ENCODE peak calls at places on chromosomes 6 and 20, in four cellular contexts. One of them, this sample, is unnamed.

GRCh38 chr6:24574809-24575208 is 71.2 kb downstream of the KIAA0319 start:
- DNase-seq in transverse colon: no peak
- DNase-seq in HFF-Myc: no peak
- DNase-seq in CD8-positive, alpha-beta T cell: no peak
- DNase-seq in this sample: no peak

GRCh38 chr20:54208492-54209044 is 681 bp downstream of the PFDN4 start:
- DNase-seq in transverse colon: no peak
- DNase-seq in HFF-Myc: no peak
- DNase-seq in CD8-positive, alpha-beta T cell: no peak
- DNase-seq in this sample: no peak

GRCh38 chr20:47272893-47273590 is 83.5 kb downstream of the ZMYND8 start:
- DNase-seq in transverse colon: peak
- DNase-seq in HFF-Myc: no peak
- DNase-seq in CD8-positive, alpha-beta T cell: peak
- DNase-seq in this sample: no peak

GRCh38 chr6:144434308-144434990 is 149.3 kb downstream of the UTRN start:
- DNase-seq in transverse colon: no peak
- DNase-seq in HFF-Myc: no peak
- DNase-seq in CD8-positive, alpha-beta T cell: no peak
- DNase-seq in this sample: no peak

GRCh38 chr6:139926711-139927110 is 552.3 kb upstream of the CITED2 start:
- DNase-seq in transverse colon: no peak
- DNase-seq in HFF-Myc: no peak
- DNase-seq in CD8-positive, alpha-beta T cell: no peak
- DNase-seq in this sample: no peak

GRCh38 chr6:108732101-108732870 is 115.9 kb upstream of the ARMC2 start:
- DNase-seq in transverse colon: peak
- DNase-seq in HFF-Myc: no peak
- DNase-seq in CD8-positive, alpha-beta T cell: no peak
- DNase-seq in this sample: no peak

GRCh38 chr20:53865905-53866786 is 204.2 kb downstream of the BCAS1 start:
- DNase-seq in transverse colon: peak
- DNase-seq in HFF-Myc: no peak
- DNase-seq in CD8-positive, alpha-beta T cell: no peak
- DNase-seq in this sample: peak

GRCh38 chr20:41177636-41178035 is 40.3 kb downstream of the PLCG1 start:
- DNase-seq in transverse colon: peak
- DNase-seq in HFF-Myc: peak
- DNase-seq in CD8-positive, alpha-beta T cell: no peak
- DNase-seq in this sample: no peak

GRCh38 chr6:99618649-99619408 is 12.2 kb downstream of the PRDM13 start:
- DNase-seq in transverse colon: no peak
- DNase-seq in HFF-Myc: no peak
- DNase-seq in CD8-positive, alpha-beta T cell: no peak
- DNase-seq in this sample: no peak

GRCh38 chr6:112906737-112907136 is 559.6 kb downstream of the RFPL4B start:
- DNase-seq in transverse colon: no peak
- DNase-seq in HFF-Myc: peak
- DNase-seq in CD8-positive, alpha-beta T cell: no peak
- DNase-seq in this sample: no peak

GRCh38 chr6:100622907-100623692 is 158.4 kb upstream of the SIM1 start:
- DNase-seq in transverse colon: no peak
- DNase-seq in HFF-Myc: no peak
- DNase-seq in CD8-positive, alpha-beta T cell: no peak
- DNase-seq in this sample: no peak

GRCh38 chr6:134821397-134821796 is 128.5 kb downstream of the ALDH8A1 start:
- DNase-seq in transverse colon: no peak
- DNase-seq in HFF-Myc: no peak
- DNase-seq in CD8-positive, alpha-beta T cell: no peak
- DNase-seq in this sample: no peak

GRCh38 chr20:57654998-57655811 is 35.0 kb upstream of the ZBP1 start:
- DNase-seq in transverse colon: no peak
- DNase-seq in HFF-Myc: no peak
- DNase-seq in CD8-positive, alpha-beta T cell: no peak
- DNase-seq in this sample: no peak

GRCh38 chr6:127022297-127022696 is 96.2 kb upstream of the RSPO3 start:
- DNase-seq in transverse colon: peak
- DNase-seq in HFF-Myc: peak
- DNase-seq in CD8-positive, alpha-beta T cell: no peak
- DNase-seq in this sample: peak

GRCh38 chr6:170147832-170148708 is 142.8 kb downstream of the DLL1 start:
- DNase-seq in transverse colon: peak
- DNase-seq in HFF-Myc: no peak
- DNase-seq in CD8-positive, alpha-beta T cell: peak
- DNase-seq in this sample: no peak

GRCh38 chr20:59017493-59018231 is 1.6 kb upstream of the TUBB1 start:
- DNase-seq in transverse colon: no peak
- DNase-seq in HFF-Myc: no peak
- DNase-seq in CD8-positive, alpha-beta T cell: no peak
- DNase-seq in this sample: no peak

GRCh38 chr6:45430590-45431202 is 53.0 kb upstream of the SUPT3H start:
- DNase-seq in transverse colon: no peak
- DNase-seq in HFF-Myc: no peak
- DNase-seq in CD8-positive, alpha-beta T cell: no peak
- DNase-seq in this sample: no peak

GRCh38 chr20:62474585-62475026 is 1.2 kb downstream of the GATA5 start:
- DNase-seq in transverse colon: no peak
- DNase-seq in HFF-Myc: no peak
- DNase-seq in CD8-positive, alpha-beta T cell: no peak
- DNase-seq in this sample: no peak

GRCh38 chr20:45012682-45013302 is 46.5 kb downstream of the STK4 start:
- DNase-seq in transverse colon: no peak
- DNase-seq in HFF-Myc: no peak
- DNase-seq in CD8-positive, alpha-beta T cell: no peak
- DNase-seq in this sample: no peak

GRCh38 chr20:46151936-46152335 is 33.8 kb downstream of the CD40 start:
- DNase-seq in transverse colon: no peak
- DNase-seq in HFF-Myc: no peak
- DNase-seq in CD8-positive, alpha-beta T cell: no peak
- DNase-seq in this sample: no peak

GRCh38 chr20:25750765-25751696 is 54.4 kb upstream of the ZNF337 start:
- DNase-seq in transverse colon: peak
- DNase-seq in HFF-Myc: peak
- DNase-seq in CD8-positive, alpha-beta T cell: peak
- DNase-seq in this sample: no peak

GRCh38 chr6:154578004-154578559 is 67.6 kb upstream of the CNKSR3 start:
- DNase-seq in transverse colon: no peak
- DNase-seq in HFF-Myc: no peak
- DNase-seq in CD8-positive, alpha-beta T cell: no peak
- DNase-seq in this sample: no peak

GRCh38 chr6:121780325-121781313 is 345.2 kb downstream of the GJA1 start:
- DNase-seq in transverse colon: no peak
- DNase-seq in HFF-Myc: peak
- DNase-seq in CD8-positive, alpha-beta T cell: no peak
- DNase-seq in this sample: no peak

GRCh38 chr20:61803903-61804804 is 261.5 kb downstream of the TAF4 start:
- DNase-seq in transverse colon: no peak
- DNase-seq in HFF-Myc: no peak
- DNase-seq in CD8-positive, alpha-beta T cell: no peak
- DNase-seq in this sample: no peak

DNA sequence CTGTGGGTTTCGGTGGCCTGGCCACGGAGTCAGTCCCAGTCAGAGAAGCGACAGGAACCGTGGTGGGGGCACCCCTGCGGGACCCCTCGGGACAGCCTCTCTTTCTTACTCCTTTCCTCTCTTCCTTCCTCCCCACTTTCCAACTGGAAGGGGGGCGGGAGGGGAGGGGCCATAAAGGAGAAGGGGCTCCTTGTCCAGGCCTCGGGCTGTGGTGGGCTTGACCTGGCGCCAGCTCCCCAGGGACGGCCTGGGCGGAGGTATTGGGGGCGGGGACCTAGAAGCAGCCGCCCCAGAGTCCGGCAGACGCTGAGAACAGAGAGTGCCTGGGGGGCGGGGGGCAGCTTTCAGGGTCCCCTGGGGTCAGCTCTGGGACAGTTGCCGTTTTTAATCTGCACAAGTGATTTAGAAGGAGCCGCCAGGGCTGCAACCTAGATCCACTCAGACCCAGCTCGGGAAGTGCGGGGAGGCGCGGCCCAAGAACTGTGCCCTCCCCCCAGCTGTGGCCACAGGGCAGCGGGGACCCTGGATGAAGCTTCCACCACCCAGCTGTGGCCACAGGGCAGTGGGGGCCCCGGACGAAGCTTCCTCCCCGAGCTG is 6.4 kb upstream of the ABHD16B start:
- DNase-seq in transverse colon: no peak
- DNase-seq in HFF-Myc: no peak
- DNase-seq in CD8-positive, alpha-beta T cell: no peak
- DNase-seq in this sample: no peak
- H3K4me3 ChIP-seq in transverse colon: peak
- H3K4me3 ChIP-seq in HFF-Myc: no peak
- H3K4me3 ChIP-seq in CD8-positive, alpha-beta T cell: no peak
- H3K4me3 ChIP-seq in this sample: no peak

DNA sequence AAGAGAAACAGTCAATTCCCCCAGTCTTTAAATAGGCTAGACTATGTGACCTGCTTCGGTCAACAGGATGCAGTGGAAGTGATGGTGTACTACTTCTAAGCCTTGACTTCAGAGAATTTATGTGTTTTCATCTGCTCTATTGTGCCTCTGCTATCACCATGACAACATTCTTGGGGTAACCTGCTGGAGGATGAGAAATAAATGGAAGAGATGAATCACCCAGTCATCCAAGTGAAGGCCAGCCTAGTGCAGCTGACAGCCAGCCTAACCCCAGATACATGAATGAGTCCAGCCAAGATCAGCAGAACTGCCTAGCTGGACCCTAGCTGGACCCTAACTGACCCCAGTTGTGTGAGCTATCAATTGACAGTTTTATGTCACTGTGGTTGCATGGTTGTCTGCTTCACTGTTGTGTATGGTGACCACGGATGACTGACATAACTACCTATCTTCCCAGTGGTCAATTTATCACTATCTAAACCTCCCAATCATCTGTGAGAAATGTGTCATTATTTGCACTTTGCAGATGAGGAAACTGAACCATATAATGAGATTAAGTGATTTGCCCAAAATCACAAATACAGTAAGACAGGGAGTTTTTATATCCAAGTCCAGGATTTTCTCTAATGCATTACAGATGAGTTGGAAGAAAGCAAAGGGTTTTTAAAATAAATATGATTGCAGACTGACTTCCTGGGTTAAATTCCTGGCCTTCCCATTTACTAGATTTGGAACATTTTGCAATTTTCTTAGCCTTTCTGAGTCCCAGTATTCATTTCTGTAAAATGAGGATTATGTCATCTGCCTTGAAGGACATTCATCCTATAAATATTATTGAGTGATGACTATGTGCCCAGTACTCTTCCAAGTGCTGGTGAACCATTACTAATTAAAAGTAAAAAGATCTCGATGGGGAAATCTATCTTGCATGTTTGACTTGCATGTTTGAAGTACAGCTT is 136.4 kb upstream of the PLCB4 start:
- DNase-seq in transverse colon: no peak
- DNase-seq in HFF-Myc: peak
- DNase-seq in CD8-positive, alpha-beta T cell: no peak
- DNase-seq in this sample: no peak
- TF ChIP-seq CTCF in transverse colon: no peak
- TF ChIP-seq CTCF in HFF-Myc: no peak
- TF ChIP-seq CTCF in CD8-positive, alpha-beta T cell: no peak
- TF ChIP-seq CTCF in this sample: no peak

GRCh38 chr20:19970256-19970765 is 46.9 kb upstream of the NAA20 start:
- DNase-seq in transverse colon: no peak
- DNase-seq in HFF-Myc: no peak
- DNase-seq in CD8-positive, alpha-beta T cell: no peak
- DNase-seq in this sample: no peak
- H3K4me3 ChIP-seq in transverse colon: no peak
- H3K4me3 ChIP-seq in HFF-Myc: no peak
- H3K4me3 ChIP-seq in CD8-positive, alpha-beta T cell: no peak
- H3K4me3 ChIP-seq in this sample: no peak

GRCh38 chr20:38883081-38883980 is 42.9 kb upstream of the FAM83D start:
- DNase-seq in transverse colon: no peak
- DNase-seq in HFF-Myc: peak
- DNase-seq in CD8-positive, alpha-beta T cell: peak
- DNase-seq in this sample: no peak

GRCh38 chr20:38882600-38882999 is 43.6 kb upstream of the FAM83D start:
- DNase-seq in transverse colon: no peak
- DNase-seq in HFF-Myc: no peak
- DNase-seq in CD8-positive, alpha-beta T cell: no peak
- DNase-seq in this sample: no peak

GRCh38 chr20:38878798-38879197 is 47.4 kb upstream of the FAM83D start:
- DNase-seq in transverse colon: no peak
- DNase-seq in HFF-Myc: no peak
- DNase-seq in CD8-positive, alpha-beta T cell: no peak
- DNase-seq in this sample: no peak

GRCh38 chr20:38881806-38882440 is 44.3 kb upstream of the FAM83D start:
- DNase-seq in transverse colon: no peak
- DNase-seq in HFF-Myc: no peak
- DNase-seq in CD8-positive, alpha-beta T cell: no peak
- DNase-seq in this sample: no peak

DNA sequence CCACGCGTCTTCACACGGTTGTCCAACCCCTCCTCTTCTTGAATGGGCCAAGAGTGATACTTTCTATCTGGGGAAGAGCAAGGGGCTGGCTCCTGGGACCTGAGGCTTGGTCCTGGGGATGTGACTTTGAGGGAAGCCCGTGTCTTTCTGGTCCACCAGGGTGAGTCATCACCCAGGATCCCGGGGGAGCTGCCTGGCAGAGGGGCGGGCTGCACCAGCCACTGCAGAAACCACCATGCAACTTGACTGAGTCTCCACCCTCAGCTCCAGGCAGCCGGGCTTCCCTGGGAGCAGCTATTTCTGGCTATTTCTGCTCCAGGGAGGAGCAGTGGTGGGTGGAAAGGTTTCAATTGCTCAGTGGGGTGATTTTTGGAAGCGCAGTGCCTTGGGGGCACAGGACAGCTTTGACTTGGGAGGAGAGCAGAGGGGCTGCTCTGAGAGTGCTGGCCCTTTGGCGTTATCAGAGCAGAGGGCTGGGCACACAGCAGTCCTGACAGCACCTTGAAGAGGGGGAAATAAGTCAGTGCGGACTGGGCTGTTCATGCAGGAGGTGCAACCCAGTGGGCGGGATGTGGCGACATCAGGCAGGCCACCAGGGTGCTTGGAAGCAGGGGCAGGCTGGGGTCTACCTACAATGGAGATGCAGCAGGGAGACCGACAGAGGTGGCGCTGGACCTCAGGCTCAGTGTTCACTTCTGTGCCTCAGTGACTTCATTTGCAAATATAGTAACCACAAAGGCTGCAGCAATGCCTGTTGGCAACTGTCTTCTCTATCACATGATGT is 45.1 kb upstream of the FAM83D start:
- DNase-seq in transverse colon: no peak
- DNase-seq in HFF-Myc: no peak
- DNase-seq in CD8-positive, alpha-beta T cell: no peak
- DNase-seq in this sample: no peak
- TF ChIP-seq CTCF in transverse colon: no peak
- TF ChIP-seq CTCF in HFF-Myc: no peak
- TF ChIP-seq CTCF in CD8-positive, alpha-beta T cell: no peak
- TF ChIP-seq CTCF in this sample: no peak

DNA sequence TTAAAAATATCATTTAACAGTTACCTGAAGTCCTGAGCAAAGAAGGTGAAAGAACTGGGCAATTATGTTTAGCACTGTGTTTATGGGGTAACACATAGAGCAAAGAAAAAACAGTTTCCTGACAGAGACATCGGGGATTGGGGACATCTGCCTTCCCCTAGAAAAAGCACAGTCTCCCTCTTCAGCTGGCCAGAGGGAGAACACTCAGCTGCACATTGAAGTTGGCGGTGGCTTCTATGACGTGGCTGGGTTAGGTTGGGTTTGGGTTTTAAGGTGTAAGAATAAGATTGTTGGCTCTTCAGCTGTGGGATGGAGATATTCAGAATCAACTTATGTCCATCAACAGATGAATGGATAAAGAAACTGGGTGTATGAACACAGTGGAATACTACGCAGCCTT is 124.0 kb upstream of the DTNBP1 start:
- DNase-seq in transverse colon: no peak
- DNase-seq in HFF-Myc: no peak
- DNase-seq in CD8-positive, alpha-beta T cell: no peak
- DNase-seq in this sample: no peak
- H3K4me3 ChIP-seq in transverse colon: no peak
- H3K4me3 ChIP-seq in HFF-Myc: no peak
- H3K4me3 ChIP-seq in CD8-positive, alpha-beta T cell: no peak
- H3K4me3 ChIP-seq in this sample: no peak